ENCODE peak calls at places on chromosomes 2 and 18, in five cellular contexts. One of them, this sample, is unnamed.

GRCh38 chr2:174952607-174953006 is 52.6 kb downstream of the CHN1 start:
- DNase-seq in HEK293T: no peak
- DNase-seq in SHP77 treated with DMSO at 0.1 percent for 48 hours: peak
- DNase-seq in right lobe of liver: no peak
- DNase-seq in A549: no peak
- DNase-seq in this sample: no peak

GRCh38 chr2:117785740-117786139 is 28.8 kb upstream of the DDX18 start:
- DNase-seq in right lobe of liver: no peak
- DNase-seq in A549: peak
- DNase-seq in SHP77 treated with DMSO at 0.1 percent for 48 hours: peak
- DNase-seq in HEK293T: peak
- DNase-seq in this sample: no peak

GRCh38 chr2:231557571-231558217 is 27.4 kb upstream of the NMUR1 start:
- DNase-seq in A549: peak
- DNase-seq in HEK293T: peak
- DNase-seq in SHP77 treated with DMSO at 0.1 percent for 48 hours: peak
- DNase-seq in right lobe of liver: peak
- DNase-seq in this sample: peak

GRCh38 chr2:160365691-160366367 is 127.8 kb downstream of the RBMS1 start:
- DNase-seq in A549: no peak
- DNase-seq in SHP77 treated with DMSO at 0.1 percent for 48 hours: no peak
- DNase-seq in right lobe of liver: no peak
- DNase-seq in HEK293T: no peak
- DNase-seq in this sample: peak

GRCh38 chr2:199449455-199449854 is 8.3 kb downstream of the SATB2 start:
- DNase-seq in A549: no peak
- DNase-seq in HEK293T: no peak
- DNase-seq in SHP77 treated with DMSO at 0.1 percent for 48 hours: no peak
- DNase-seq in right lobe of liver: no peak
- DNase-seq in this sample: no peak

GRCh38 chr18:27656167-27656778 is 471.2 kb upstream of the CHST9 start:
- DNase-seq in HEK293T: no peak
- DNase-seq in SHP77 treated with DMSO at 0.1 percent for 48 hours: no peak
- DNase-seq in A549: peak
- DNase-seq in right lobe of liver: no peak
- DNase-seq in this sample: no peak

GRCh38 chr2:222750533-222750932 is 79.1 kb downstream of the MOGAT1 start:
- DNase-seq in right lobe of liver: no peak
- DNase-seq in HEK293T: no peak
- DNase-seq in SHP77 treated with DMSO at 0.1 percent for 48 hours: no peak
- DNase-seq in A549: no peak
- DNase-seq in this sample: no peak

GRCh38 chr2:8588831-8589191 is 93.0 kb upstream of the ID2 start:
- DNase-seq in A549: no peak
- DNase-seq in HEK293T: no peak
- DNase-seq in SHP77 treated with DMSO at 0.1 percent for 48 hours: no peak
- DNase-seq in right lobe of liver: no peak
- DNase-seq in this sample: no peak

GRCh38 chr2:188884051-188884450 is 90.1 kb upstream of the COL3A1 start:
- DNase-seq in right lobe of liver: no peak
- DNase-seq in HEK293T: no peak
- DNase-seq in SHP77 treated with DMSO at 0.1 percent for 48 hours: no peak
- DNase-seq in A549: peak
- DNase-seq in this sample: no peak

GRCh38 chr2:198004173-198004572 is 199.8 kb downstream of the PLCL1 start:
- DNase-seq in SHP77 treated with DMSO at 0.1 percent for 48 hours: no peak
- DNase-seq in right lobe of liver: no peak
- DNase-seq in A549: no peak
- DNase-seq in HEK293T: no peak
- DNase-seq in this sample: no peak

GRCh38 chr2:142112648-142113278 is 18.1 kb downstream of the LRP1B start:
- DNase-seq in HEK293T: no peak
- DNase-seq in right lobe of liver: no peak
- DNase-seq in SHP77 treated with DMSO at 0.1 percent for 48 hours: no peak
- DNase-seq in A549: peak
- DNase-seq in this sample: no peak

GRCh38 chr2:45000921-45001628 is 8.2 kb downstream of the SIX2 start:
- DNase-seq in right lobe of liver: no peak
- DNase-seq in HEK293T: no peak
- DNase-seq in SHP77 treated with DMSO at 0.1 percent for 48 hours: no peak
- DNase-seq in A549: no peak
- DNase-seq in this sample: no peak

GRCh38 chr2:128444044-128444771 is 125.5 kb upstream of the HS6ST1 start:
- DNase-seq in A549: no peak
- DNase-seq in right lobe of liver: no peak
- DNase-seq in HEK293T: no peak
- DNase-seq in SHP77 treated with DMSO at 0.1 percent for 48 hours: no peak
- DNase-seq in this sample: peak

GRCh38 chr2:218397502-218398436 is 1.9 kb upstream of the CTDSP1 start:
- DNase-seq in A549: peak
- DNase-seq in right lobe of liver: peak
- DNase-seq in HEK293T: peak
- DNase-seq in SHP77 treated with DMSO at 0.1 percent for 48 hours: peak
- DNase-seq in this sample: peak

GRCh38 chr2:22450831-22451230 is 934.1 kb upstream of the KLHL29 start:
- DNase-seq in A549: no peak
- DNase-seq in SHP77 treated with DMSO at 0.1 percent for 48 hours: no peak
- DNase-seq in HEK293T: no peak
- DNase-seq in right lobe of liver: no peak
- DNase-seq in this sample: no peak

GRCh38 chr2:226057365-226057764 is 657.9 kb downstream of the NYAP2 start:
- DNase-seq in A549: no peak
- DNase-seq in HEK293T: no peak
- DNase-seq in right lobe of liver: no peak
- DNase-seq in SHP77 treated with DMSO at 0.1 percent for 48 hours: no peak
- DNase-seq in this sample: no peak

GRCh38 chr2:20071397-20072383 is 20.3 kb upstream of the LAPTM4A start:
- DNase-seq in SHP77 treated with DMSO at 0.1 percent for 48 hours: no peak
- DNase-seq in A549: peak
- DNase-seq in HEK293T: no peak
- DNase-seq in right lobe of liver: no peak
- DNase-seq in this sample: peak

GRCh38 chr18:61765097-61765496 is 127.7 kb downstream of the RNF152 start:
- DNase-seq in A549: no peak
- DNase-seq in HEK293T: no peak
- DNase-seq in SHP77 treated with DMSO at 0.1 percent for 48 hours: no peak
- DNase-seq in right lobe of liver: no peak
- DNase-seq in this sample: no peak

GRCh38 chr2:156452971-156453370 is 16.8 kb downstream of the GPD2 start:
- DNase-seq in right lobe of liver: no peak
- DNase-seq in SHP77 treated with DMSO at 0.1 percent for 48 hours: no peak
- DNase-seq in A549: no peak
- DNase-seq in HEK293T: no peak
- DNase-seq in this sample: no peak

GRCh38 chr2:140286377-140286776 is 1506.2 kb upstream of the NXPH2 start:
- DNase-seq in A549: no peak
- DNase-seq in right lobe of liver: no peak
- DNase-seq in SHP77 treated with DMSO at 0.1 percent for 48 hours: no peak
- DNase-seq in HEK293T: no peak
- DNase-seq in this sample: no peak

GRCh38 chr2:70646429-70646828 is 92.8 kb upstream of the TGFA start:
- DNase-seq in A549: no peak
- DNase-seq in SHP77 treated with DMSO at 0.1 percent for 48 hours: no peak
- DNase-seq in HEK293T: no peak
- DNase-seq in right lobe of liver: no peak
- DNase-seq in this sample: no peak

This sample was measured in pancreas.